ENCODE peak calls at places on chromosomes 4 and X, in four cellular contexts. T is colonic mucosa, L is AG10803, X is IMR-90. A is an unnamed sample.

GRCh38 chrX:153922932-153923857 is 2.9 kb downstream of the ARHGAP4 start:
- DNase-seq in T (peak; percentile 64), L (peak; percentile 46), X (peak; percentile 58), A (peak; percentile 58)

GRCh38 chrX:72276478-72276953 is 532 bp downstream of the RPS4X start:
- DNase-seq in T (no peak), L (no peak), X (no peak), A (no peak)

GRCh38 chr4:108168213-108168671 is 490 bp downstream of the LEF1 start:
- DNase-seq in T (no peak), L (no peak), X (peak; percentile 8), A (no peak)

GRCh38 chrX:116135277-116135676 is 35.3 kb upstream of the AGTR2 start:
- DNase-seq in T (no peak), L (no peak), X (no peak), A (no peak)

GRCh38 chrX:115602308-115602707 is 41.3 kb downstream of the PLS3 start:
- DNase-seq in T (no peak), L (no peak), X (no peak), A (no peak)

GRCh38 chrX:13646154-13646549 is 6.8 kb upstream of the TCEANC start:
- DNase-seq in T (peak; percentile 64), L (peak; percentile 66), X (peak; percentile 65), A (peak; percentile 61)

GRCh38 chr4:159283697-159284492 is 181.0 kb downstream of the RAPGEF2 start:
- DNase-seq in T (no peak), L (peak; percentile 92), X (peak; percentile 87), A (no peak)

GRCh38 chr4:18421519-18421918 is 400.0 kb upstream of the LCORL start:
- DNase-seq in T (no peak), L (no peak), X (no peak), A (no peak)

GRCh38 chr4:23237771-23238170 is 545.0 kb downstream of the GBA3 start:
- DNase-seq in T (no peak), L (no peak), X (no peak), A (no peak)

DNA sequence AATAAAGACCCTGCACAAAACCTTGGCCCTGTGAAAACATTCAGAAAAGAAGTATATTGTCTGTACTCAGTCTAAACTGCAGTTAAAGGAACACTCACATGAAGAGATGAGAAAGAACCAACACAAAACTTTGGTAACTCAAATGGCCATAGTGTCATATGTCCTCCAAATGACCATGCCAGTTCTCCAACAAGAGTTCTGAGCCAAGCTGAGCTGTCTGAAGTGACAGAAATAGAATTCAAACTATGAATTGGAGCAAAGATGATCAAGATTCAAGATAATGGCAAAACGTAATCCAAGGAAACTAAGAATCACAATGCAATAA is 739.3 kb upstream of the NDST4 start:
- DNase-seq in T (no peak), L (no peak), X (no peak), A (no peak)
- TF ChIP-seq CTCF in T (no peak), L (no peak), X (no peak), A (peak; percentile 49)

GRCh38 chrX:2614911-2615310 is 76.2 kb upstream of the CD99 start:
- DNase-seq in T (no peak), L (peak; percentile 88), X (peak; percentile 83), A (no peak)
- TF ChIP-seq CTCF in T (no peak), L (peak; percentile 83), X (peak; percentile 71), A (no peak)

GRCh38 chrX:12497832-12498591 is 293.2 kb upstream of the PRPS2 start:
- DNase-seq in T (no peak), L (no peak), X (no peak), A (peak; percentile 24)
- TF ChIP-seq CTCF in T (peak; percentile 22), L (no peak), X (no peak), A (peak; percentile 30)

GRCh38 chrX:18424482-18425198 is 768 bp upstream of the CDKL5 start:
- DNase-seq in T (peak; percentile 22), L (peak; percentile 27), X (peak; percentile 70), A (peak; percentile 73)

GRCh38 chrX:18425199-18426003 is at the start of gene CDKL5:
- DNase-seq in T (peak; percentile 98), L (peak; percentile 94), X (peak; percentile 96), A (peak; percentile 94)

GRCh38 chrX:18422886-18423285 is 2.5 kb upstream of the CDKL5 start:
- DNase-seq in T (no peak), L (peak; percentile 46), X (peak; percentile 24), A (no peak)

GRCh38 chrX:18426004-18426320 is 554 bp downstream of the CDKL5 start:
- DNase-seq in T (no peak), L (no peak), X (no peak), A (peak; percentile 22)

DNA sequence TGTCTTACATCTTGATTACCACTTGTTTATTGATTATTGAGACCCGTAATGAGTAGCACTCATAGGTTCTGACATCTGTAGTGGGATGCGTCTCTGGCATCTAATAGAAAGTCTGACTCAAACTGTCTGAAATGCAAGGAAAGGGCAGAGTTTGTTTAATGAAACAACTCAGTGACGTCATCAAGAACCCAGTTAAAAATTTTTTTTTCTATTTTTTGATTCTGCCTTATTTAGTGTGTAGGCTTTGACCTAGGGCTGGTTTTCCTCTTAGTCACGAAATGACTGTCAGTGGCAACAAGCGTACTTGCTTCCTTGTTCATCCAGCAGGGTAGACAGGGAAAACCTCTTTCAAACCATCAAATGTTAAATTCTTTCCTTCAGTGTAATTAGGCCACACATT is 3.1 kb upstream of the CDKL5 start:
- DNase-seq in T (no peak), L (peak; percentile 83), X (peak; percentile 94), A (no peak)
- TF ChIP-seq CTCF in T (no peak), L (peak; percentile 21), X (no peak), A (no peak)

A was measured in glutamatergic neuron.